ENCODE peak calls at places on chromosomes 13 and 19, in eight cellular contexts. N is heart left ventricle, B is left cardiac atrium, V is left kidney, A is bronchial epithelial cell, U is ACHN, P is ELF-1, D is pons. Y is an unnamed sample.

GRCh38 chr13:93146584-93147292 is 79.9 kb upstream of the GPC6 start:
- DNase-seq in P (no peak), V (peak), D (no peak), U (peak), A (peak), N (no peak), B (no peak), Y (no peak)

GRCh38 chr13:85500716-85501256 is 298.4 kb downstream of the SLITRK6 start:
- DNase-seq in B (no peak), U (no peak), A (peak), D (no peak), P (no peak), N (no peak), V (no peak), Y (no peak)

GRCh38 chr19:15371119-15371518 is 8.5 kb downstream of the AKAP8 start:
- DNase-seq in V (no peak), N (no peak), U (no peak), P (no peak), D (no peak), A (no peak), B (no peak), Y (no peak)

GRCh38 chr19:49809155-49809986 is 3.7 kb downstream of the FUZ start:
- DNase-seq in U (peak), D (peak), A (no peak), V (peak), N (peak), P (peak), B (peak), Y (peak)

GRCh38 chr19:49639401-49640112 is 386 bp downstream of the RRAS start:
- DNase-seq in U (peak), D (peak), N (no peak), V (peak), B (no peak), A (no peak), P (no peak), Y (no peak)

GRCh38 chr19:12723643-12724426 is at the start of gene TNPO2:
- DNase-seq in A (peak), P (peak), B (peak), U (peak), D (peak), N (peak), V (peak), Y (peak)

GRCh38 chr13:23427342-23428182 is 5.9 kb downstream of the SACS start:
- DNase-seq in P (no peak), V (peak), A (peak), D (no peak), U (peak), B (peak), N (no peak), Y (peak)

GRCh38 chr19:55341191-55342043 is 1.7 kb downstream of the KMT5C start:
- DNase-seq in A (peak), D (peak), V (peak), U (peak), B (peak), N (peak), P (peak), Y (peak)

GRCh38 chr13:20159646-20160345 is 1.1 kb downstream of the GJA3 start:
- DNase-seq in V (peak), N (no peak), D (no peak), A (no peak), U (peak), B (no peak), P (peak), Y (peak)

GRCh38 chr13:65768545-65768944 is 1461.6 kb downstream of the PCDH9 start:
- DNase-seq in B (no peak), D (no peak), U (no peak), N (no peak), A (no peak), V (no peak), P (peak), Y (no peak)

GRCh38 chr19:33459691-33460090 is 61.9 kb downstream of the PEPD start:
- DNase-seq in D (no peak), B (no peak), V (no peak), A (no peak), N (no peak), U (no peak), P (no peak), Y (no peak)

GRCh38 chr13:96947343-96947910 is 46.8 kb downstream of the OXGR1 start:
- DNase-seq in V (no peak), U (no peak), P (no peak), B (no peak), N (no peak), D (no peak), A (no peak), Y (no peak)

GRCh38 chr19:54035215-54036178 is 28.2 kb downstream of the VSTM1 start:
- DNase-seq in U (no peak), N (no peak), V (no peak), P (peak), A (peak), B (no peak), D (peak), Y (peak)

GRCh38 chr13:39462456-39462855 is 140.5 kb downstream of the LHFPL6 start:
- DNase-seq in U (no peak), N (no peak), A (peak), B (no peak), V (peak), P (peak), D (no peak), Y (no peak)

GRCh38 chr19:54454781-54455675 is 6.0 kb downstream of the LENG8 start:
- DNase-seq in D (no peak), A (no peak), V (no peak), N (no peak), U (no peak), B (no peak), P (no peak), Y (no peak)

GRCh38 chr19:52936151-52936957 is 13.1 kb upstream of the ZNF888 start:
- DNase-seq in V (peak), U (no peak), A (no peak), P (peak), D (peak), B (no peak), N (no peak), Y (peak)

GRCh38 chr19:4069331-4069959 is 2.7 kb upstream of the ZBTB7A start:
- DNase-seq in N (no peak), D (no peak), V (no peak), P (no peak), U (no peak), A (no peak), B (peak), Y (no peak)

GRCh38 chr19:49486232-49486631 is 1.2 kb upstream of the RPL13A start:
- DNase-seq in A (no peak), V (no peak), U (no peak), N (no peak), D (no peak), P (no peak), B (no peak), Y (no peak)

GRCh38 chr19:46787331-46788100 is 878 bp downstream of the SLC1A5 start:
- DNase-seq in A (peak), N (peak), P (peak), U (peak), B (peak), D (no peak), V (peak), Y (peak)

GRCh38 chr13:110815471-110816204 is 99.2 kb downstream of the ANKRD10 start:
- DNase-seq in B (no peak), A (peak), U (no peak), V (no peak), N (no peak), D (no peak), P (no peak), Y (no peak)

GRCh38 chr19:32876919-32877285 is 7.3 kb upstream of the SLC7A9 start:
- DNase-seq in D (no peak), B (no peak), A (no peak), V (no peak), N (no peak), U (no peak), P (peak), Y (no peak)

GRCh38 chr13:87696458-87696857 is 25.3 kb downstream of the SLITRK5 start:
- DNase-seq in P (no peak), N (no peak), V (no peak), U (no peak), B (no peak), A (no peak), D (no peak), Y (no peak)

GRCh38 chr19:56405062-56405461 is 930 bp downstream of the ZNF583 start:
- DNase-seq in P (no peak), N (no peak), U (no peak), D (no peak), B (no peak), V (no peak), A (no peak), Y (no peak)

GRCh38 chr19:29320611-29321010 is 107.7 kb upstream of the UQCRFS1 start:
- DNase-seq in D (no peak), U (no peak), V (no peak), N (no peak), P (no peak), B (no peak), A (no peak), Y (no peak)

GRCh38 chr13:47033216-47033615 is 136.4 kb upstream of the HTR2A start:
- DNase-seq in U (no peak), P (no peak), B (no peak), V (no peak), N (no peak), D (no peak), A (peak), Y (no peak)

GRCh38 chr19:51131780-51132680 is 7.3 kb downstream of the SIGLEC9 start:
- DNase-seq in A (no peak), B (peak), D (peak), V (peak), P (peak), N (no peak), U (no peak), Y (peak)

GRCh38 chr13:99976502-99977115 is 5.0 kb upstream of the ZIC2 start:
- DNase-seq in V (peak), A (no peak), U (no peak), B (no peak), N (no peak), D (no peak), P (no peak), Y (no peak)

GRCh38 chr19:58059003-58059671 is at the start of gene ZNF135:
- DNase-seq in P (peak), B (peak), A (peak), N (peak), U (no peak), D (peak), V (peak), Y (peak)

GRCh38 chr19:17052439-17052838 is 22.8 kb downstream of the HAUS8 start:
- DNase-seq in N (no peak), A (peak), D (peak), P (peak), U (peak), B (no peak), V (peak), Y (peak)

GRCh38 chr19:33252418-33252962 is 26.8 kb upstream of the SLC7A10 start:
- DNase-seq in U (no peak), A (no peak), P (no peak), N (peak), D (no peak), V (no peak), B (no peak), Y (no peak)

GRCh38 chr13:113856716-113857065 is 7.2 kb downstream of the GAS6 start:
- DNase-seq in P (peak), A (no peak), N (peak), D (no peak), U (peak), V (no peak), B (peak), Y (peak)

GRCh38 chr13:94984974-94985373 is 272.6 kb upstream of the SOX21 start:
- DNase-seq in B (no peak), A (no peak), V (no peak), U (no peak), P (no peak), N (no peak), D (no peak), Y (no peak)

GRCh38 chr19:53881482-53882390 is at the start of gene PRKCG:
- DNase-seq in B (peak), V (peak), P (peak), N (peak), A (no peak), U (no peak), D (no peak), Y (peak)